ENCODE peak calls at places on chromosomes 16 and 17, in eight cellular contexts. O is KBM-7, K is Daoy, S is thoracic aorta, A is NT2/D1, H is iPS-NIHi11, I is heart left ventricle, C is cortex of kidney. B is an unnamed sample.

GRCh38 chr17:76681222-76682137 is 29.3 kb downstream of the MXRA7 start:
- DNase-seq in O (peak), K (peak), S (no peak), A (peak), H (peak), I (peak), C (no peak), B (peak)

GRCh38 chr16:64900029-64900428 is 221.8 kb downstream of the CDH11 start:
- DNase-seq in O (no peak), K (no peak), S (no peak), A (no peak), H (no peak), I (no peak), C (no peak), B (no peak)

GRCh38 chr16:31094088-31094423 is 541 bp downstream of the VKORC1 start:
- DNase-seq in O (no peak), K (peak), S (no peak), A (no peak), H (peak), I (no peak), C (no peak), B (peak)

GRCh38 chr17:50056961-50057330 is 1.0 kb downstream of the ITGA3 start:
- DNase-seq in O (no peak), K (peak), S (no peak), A (no peak), H (no peak), I (no peak), C (no peak), B (no peak)

GRCh38 chr17:31475378-31476162 is 84.1 kb downstream of the RAB11FIP4 start:
- DNase-seq in O (no peak), K (no peak), S (no peak), A (no peak), H (no peak), I (no peak), C (no peak), B (no peak)

GRCh38 chr17:55144518-55144917 is 120.2 kb upstream of the HLF start:
- DNase-seq in O (no peak), K (no peak), S (no peak), A (no peak), H (no peak), I (no peak), C (no peak), B (no peak)

GRCh38 chr16:23491490-23492391 is 18.6 kb downstream of the GGA2 start:
- DNase-seq in O (no peak), K (no peak), S (no peak), A (no peak), H (peak), I (no peak), C (no peak), B (no peak)

GRCh38 chr17:79047291-79047920 is 23.4 kb downstream of the C1QTNF1 start:
- DNase-seq in O (no peak), K (no peak), S (no peak), A (no peak), H (no peak), I (no peak), C (no peak), B (no peak)

GRCh38 chr17:39753514-39754160 is 15.9 kb downstream of the GRB7 start:
- DNase-seq in O (no peak), K (peak), S (no peak), A (no peak), H (peak), I (peak), C (no peak), B (no peak)

GRCh38 chr16:53495325-53495724 is 7.7 kb downstream of the AKTIP start:
- DNase-seq in O (no peak), K (no peak), S (no peak), A (no peak), H (peak), I (no peak), C (no peak), B (no peak)

GRCh38 chr17:74604748-74605147 is 12.7 kb upstream of the CD300LD start:
- DNase-seq in O (no peak), K (no peak), S (no peak), A (no peak), H (no peak), I (no peak), C (no peak), B (no peak)

GRCh38 chr17:35286120-35286781 is 43.4 kb downstream of the SLFN5 start:
- DNase-seq in O (no peak), K (no peak), S (no peak), A (no peak), H (no peak), I (no peak), C (no peak), B (no peak)

GRCh38 chr17:32156656-32157055 is 14.4 kb downstream of the RHOT1 start:
- DNase-seq in O (no peak), K (no peak), S (no peak), A (no peak), H (no peak), I (no peak), C (no peak), B (no peak)

GRCh38 chr16:67537636-67538591 is 9.3 kb downstream of the RIPOR1 start:
- DNase-seq in O (no peak), K (no peak), S (no peak), A (no peak), H (peak), I (peak), C (no peak), B (no peak)

GRCh38 chr17:76515291-76515949 is 14.2 kb upstream of the RHBDF2 start:
- DNase-seq in O (peak), K (peak), S (peak), A (no peak), H (no peak), I (no peak), C (no peak), B (no peak)